ENCODE peak calls at places on chromosomes 6 and 20, in nine cellular contexts. D, B, L, C, H, F, I, E and T are unnamed samples.
A peak's percentile ranks its signal among the peaks of the same experiment; 100 is the strongest.

GRCh38 chr6:118216751-118217150 is 309.7 kb downstream of the SLC35F1 start:
- DNase-seq in D (no peak), B (no peak), L (no peak), C (no peak), H (no peak), F (no peak), I (no peak), E (peak; percentile 50), T (no peak)

GRCh38 chr6:161226005-161226964 is 47.6 kb downstream of the AGPAT4 start:
- DNase-seq in D (no peak), B (no peak), L (no peak), C (no peak), H (no peak), F (no peak), I (peak; percentile 41), E (no peak), T (no peak)

GRCh38 chr6:45946352-45946751 is 69.3 kb downstream of the CLIC5 start:
- DNase-seq in D (peak; percentile 60), B (no peak), L (no peak), C (peak; percentile 81), H (no peak), F (no peak), I (no peak), E (peak; percentile 32), T (peak; percentile 22)

GRCh38 chr6:30127238-30128093 is 8.5 kb upstream of the TRIM40 start:
- DNase-seq in D (no peak), B (no peak), L (no peak), C (peak; percentile 83), H (no peak), F (no peak), I (no peak), E (no peak), T (no peak)

GRCh38 chr6:123658848-123659247 is 22.1 kb upstream of the TRDN start:
- DNase-seq in D (no peak), B (no peak), L (no peak), C (no peak), H (no peak), F (no peak), I (no peak), E (no peak), T (no peak)

GRCh38 chr6:28791002-28791383 is 132.8 kb downstream of the TRIM27 start:
- DNase-seq in D (no peak), B (no peak), L (no peak), C (peak; percentile 12), H (no peak), F (no peak), I (no peak), E (no peak), T (no peak)

GRCh38 chr20:37699202-37699601 is 5.4 kb downstream of the CTNNBL1 start:
- DNase-seq in D (no peak), B (no peak), L (peak; percentile 71), C (no peak), H (no peak), F (no peak), I (no peak), E (no peak), T (no peak)

GRCh38 chr6:42197574-42198362 is 3.0 kb upstream of the GUCA1B start:
- DNase-seq in D (no peak), B (peak; percentile 67), L (peak; percentile 95), C (no peak), H (no peak), F (no peak), I (no peak), E (peak; percentile 94), T (no peak)

GRCh38 chr6:13810688-13811446 is 3.5 kb downstream of the MCUR1 start:
- DNase-seq in D (no peak), B (no peak), L (no peak), C (no peak), H (no peak), F (no peak), I (no peak), E (no peak), T (no peak)

GRCh38 chr6:163659807-163660206 is 245.3 kb downstream of the QKI start:
- DNase-seq in D (no peak), B (peak; percentile 25), L (no peak), C (no peak), H (no peak), F (no peak), I (no peak), E (no peak), T (no peak)

GRCh38 chr6:130307752-130308361 is 58.0 kb upstream of the TMEM200A start:
- DNase-seq in D (no peak), B (no peak), L (no peak), C (no peak), H (no peak), F (no peak), I (no peak), E (peak; percentile 86), T (peak; percentile 71)

GRCh38 chr20:4375881-4376280 is 345.8 kb upstream of the PRND start:
- DNase-seq in D (no peak), B (peak; percentile 60), L (peak; percentile 3), C (no peak), H (no peak), F (no peak), I (no peak), E (no peak), T (no peak)

GRCh38 chr20:57061058-57061900 is 205.2 kb downstream of the BMP7 start:
- DNase-seq in D (no peak), B (peak; percentile 66), L (no peak), C (peak; percentile 90), H (peak; percentile 39), F (peak; percentile 11), I (no peak), E (peak; percentile 68), T (peak; percentile 85)

GRCh38 chr6:138357928-138358327 is 19.8 kb upstream of the SMIM28 start:
- DNase-seq in D (no peak), B (no peak), L (no peak), C (no peak), H (no peak), F (no peak), I (no peak), E (no peak), T (no peak)

GRCh38 chr20:59495894-59496510 is 108.3 kb upstream of the PHACTR3 start:
- DNase-seq in D (peak; percentile 66), B (peak; percentile 89), L (peak; percentile 62), C (peak; percentile 93), H (peak; percentile 90), F (peak; percentile 65), I (peak; percentile 45), E (peak; percentile 74), T (peak; percentile 88)

GRCh38 chr6:28734443-28734959 is 189.3 kb downstream of the TRIM27 start:
- DNase-seq in D (no peak), B (no peak), L (no peak), C (no peak), H (no peak), F (no peak), I (no peak), E (no peak), T (no peak)

GRCh38 chr6:56356431-56356830 is 109.1 kb upstream of the COL21A1 start:
- DNase-seq in D (no peak), B (no peak), L (peak; percentile 59), C (no peak), H (no peak), F (peak; percentile 26), I (no peak), E (peak; percentile 64), T (no peak)

GRCh38 chr6:85135376-85136094 is 314.3 kb upstream of the NT5E start:
- DNase-seq in D (no peak), B (no peak), L (no peak), C (no peak), H (no peak), F (no peak), I (no peak), E (peak; percentile 23), T (no peak)

GRCh38 chr6:10742251-10742650 is 5.4 kb upstream of the TMEM14B start:
- DNase-seq in D (no peak), B (no peak), L (no peak), C (no peak), H (no peak), F (no peak), I (no peak), E (no peak), T (no peak)

GRCh38 chr20:13325033-13325432 is 104.0 kb downstream of the ISM1 start:
- DNase-seq in D (no peak), B (no peak), L (peak; percentile 45), C (peak; percentile 89), H (peak; percentile 67), F (no peak), I (no peak), E (peak; percentile 63), T (peak; percentile 74)

GRCh38 chr6:133206942-133207341 is 34.2 kb upstream of the EYA4 start:
- DNase-seq in D (no peak), B (no peak), L (no peak), C (no peak), H (no peak), F (no peak), I (no peak), E (no peak), T (no peak)

GRCh38 chr6:44192428-44193041 is 24.2 kb upstream of the MYMX start:
- DNase-seq in D (no peak), B (no peak), L (peak; percentile 55), C (peak; percentile 76), H (no peak), F (no peak), I (no peak), E (no peak), T (no peak)

GRCh38 chr6:82364087-82365010 is 732 bp downstream of the TPBG start:
- DNase-seq in D (peak; percentile 28), B (peak; percentile 63), L (peak; percentile 17), C (peak; percentile 89), H (peak; percentile 67), F (no peak), I (no peak), E (peak; percentile 68), T (peak; percentile 54)

GRCh38 chr20:37726321-37726720 is 32.5 kb downstream of the CTNNBL1 start:
- DNase-seq in D (no peak), B (no peak), L (no peak), C (no peak), H (no peak), F (no peak), I (no peak), E (no peak), T (no peak)

GRCh38 chr6:3208096-3208774 is 19.2 kb downstream of the TUBB2B start:
- DNase-seq in D (peak; percentile 47), B (peak; percentile 56), L (no peak), C (peak; percentile 67), H (no peak), F (no peak), I (no peak), E (no peak), T (no peak)

GRCh38 chr6:143233563-143234285 is 173.0 kb downstream of the AIG1 start:
- DNase-seq in D (no peak), B (no peak), L (no peak), C (peak; percentile 53), H (no peak), F (no peak), I (no peak), E (no peak), T (no peak)

GRCh38 chr6:153231048-153231635 is 100.1 kb upstream of the RGS17 start:
- DNase-seq in D (peak; percentile 60), B (peak; percentile 88), L (peak; percentile 58), C (peak; percentile 92), H (peak; percentile 62), F (peak; percentile 51), I (no peak), E (peak; percentile 62), T (peak; percentile 52)

GRCh38 chr6:2684059-2684749 is 66.5 kb downstream of the MYLK4 start:
- DNase-seq in D (no peak), B (no peak), L (peak; percentile 36), C (no peak), H (no peak), F (no peak), I (no peak), E (peak; percentile 95), T (no peak)

GRCh38 chr6:11271228-11271627 is 38.8 kb upstream of the NEDD9 start:
- DNase-seq in D (no peak), B (no peak), L (no peak), C (no peak), H (no peak), F (no peak), I (no peak), E (no peak), T (no peak)

GRCh38 chr6:148414836-148415235 is 72.2 kb downstream of the SASH1 start:
- DNase-seq in D (no peak), B (no peak), L (peak; percentile 76), C (no peak), H (no peak), F (no peak), I (no peak), E (peak; percentile 63), T (no peak)

GRCh38 chr6:165831812-165832470 is 168.9 kb upstream of the PDE10A start:
- DNase-seq in D (no peak), B (no peak), L (no peak), C (no peak), H (no peak), F (no peak), I (no peak), E (no peak), T (no peak)